ENCODE peak calls at places on chromosomes 4 and X, in five cellular contexts. One of them, this sample, is unnamed.

GRCh38 chrX:85024044-85024443 is 20.4 kb downstream of the APOOL start:
- DNase-seq in BE2C: no peak
- DNase-seq in heart right ventricle: no peak
- DNase-seq in uterus: no peak
- DNase-seq in H9: no peak
- DNase-seq in this sample: no peak

GRCh38 chrX:87518504-87518903 is 902 bp downstream of the KLHL4 start:
- DNase-seq in heart right ventricle: no peak
- DNase-seq in BE2C: no peak
- DNase-seq in H9: no peak
- DNase-seq in uterus: no peak
- DNase-seq in this sample: no peak

GRCh38 chr4:70709551-70710080 is 12.1 kb upstream of the RUFY3 start:
- DNase-seq in BE2C: no peak
- DNase-seq in H9: no peak
- DNase-seq in uterus: no peak
- DNase-seq in heart right ventricle: no peak
- DNase-seq in this sample: no peak

GRCh38 chrX:7164174-7164573 is 16.2 kb upstream of the PUDP start:
- DNase-seq in BE2C: no peak
- DNase-seq in uterus: no peak
- DNase-seq in heart right ventricle: no peak
- DNase-seq in H9: no peak
- DNase-seq in this sample: no peak

GRCh38 chrX:153582896-153583295 is 16.0 kb downstream of the CCNQ start:
- DNase-seq in BE2C: peak
- DNase-seq in uterus: no peak
- DNase-seq in heart right ventricle: no peak
- DNase-seq in H9: no peak
- DNase-seq in this sample: no peak

GRCh38 chrX:154411322-154411980 is at the start of gene TAFAZZIN:
- DNase-seq in heart right ventricle: peak
- DNase-seq in uterus: peak
- DNase-seq in H9: peak
- DNase-seq in BE2C: peak
- DNase-seq in this sample: peak

GRCh38 chr4:179112441-179113170 is 1670.4 kb upstream of the AGA start:
- DNase-seq in H9: no peak
- DNase-seq in uterus: no peak
- DNase-seq in BE2C: no peak
- DNase-seq in heart right ventricle: no peak
- DNase-seq in this sample: no peak

GRCh38 chr4:32631824-32632223 is 1911.7 kb downstream of the PCDH7 start:
- DNase-seq in uterus: no peak
- DNase-seq in heart right ventricle: no peak
- DNase-seq in H9: no peak
- DNase-seq in BE2C: no peak
- DNase-seq in this sample: no peak

GRCh38 chr4:176404591-176404990 is 84.8 kb downstream of the SPCS3 start:
- DNase-seq in H9: no peak
- DNase-seq in heart right ventricle: no peak
- DNase-seq in BE2C: no peak
- DNase-seq in uterus: no peak
- DNase-seq in this sample: no peak

GRCh38 chr4:38663021-38663800 is 788 bp upstream of the KLF3 start:
- DNase-seq in H9: peak
- DNase-seq in BE2C: no peak
- DNase-seq in heart right ventricle: peak
- DNase-seq in uterus: no peak
- DNase-seq in this sample: no peak

GRCh38 chr4:31917334-31917733 is 1197.2 kb downstream of the PCDH7 start:
- DNase-seq in heart right ventricle: no peak
- DNase-seq in H9: no peak
- DNase-seq in uterus: no peak
- DNase-seq in BE2C: no peak
- DNase-seq in this sample: no peak

GRCh38 chrX:119459181-119459580 is 9.1 kb upstream of the SLC25A5 start:
- DNase-seq in BE2C: no peak
- DNase-seq in uterus: no peak
- DNase-seq in heart right ventricle: no peak
- DNase-seq in H9: no peak
- DNase-seq in this sample: no peak

GRCh38 chrX:47563801-47564315 is 2.9 kb downstream of the ARAF start:
- DNase-seq in heart right ventricle: no peak
- DNase-seq in H9: no peak
- DNase-seq in uterus: no peak
- DNase-seq in BE2C: no peak
- DNase-seq in this sample: no peak

GRCh38 chrX:110394653-110395052 is 36.0 kb downstream of the RTL9 start:
- DNase-seq in H9: no peak
- DNase-seq in uterus: no peak
- DNase-seq in heart right ventricle: no peak
- DNase-seq in BE2C: peak
- DNase-seq in this sample: no peak

GRCh38 chr4:145719752-145720624 is 40.0 kb downstream of the C4orf51 start:
- DNase-seq in heart right ventricle: no peak
- DNase-seq in H9: no peak
- DNase-seq in BE2C: no peak
- DNase-seq in uterus: no peak
- DNase-seq in this sample: no peak

GRCh38 chrX:153873282-153874090 is 12.5 kb downstream of the L1CAM start:
- DNase-seq in H9: no peak
- DNase-seq in BE2C: peak
- DNase-seq in heart right ventricle: no peak
- DNase-seq in uterus: no peak
- DNase-seq in this sample: peak

GRCh38 chrX:41589634-41590270 is 99.0 kb upstream of the GPR34 start:
- DNase-seq in H9: no peak
- DNase-seq in BE2C: no peak
- DNase-seq in uterus: no peak
- DNase-seq in heart right ventricle: no peak
- DNase-seq in this sample: no peak

GRCh38 chr4:94621491-94622080 is 136.2 kb upstream of the BMPR1B start:
- DNase-seq in H9: no peak
- DNase-seq in uterus: no peak
- DNase-seq in BE2C: peak
- DNase-seq in heart right ventricle: no peak
- DNase-seq in this sample: peak

GRCh38 chr4:121370729-121371325 is 10.0 kb downstream of the QRFPR start:
- DNase-seq in BE2C: peak
- DNase-seq in uterus: no peak
- DNase-seq in heart right ventricle: peak
- DNase-seq in H9: no peak
- DNase-seq in this sample: no peak

GRCh38 chr4:20248155-20248558 is 3.5 kb upstream of the SLIT2 start:
- DNase-seq in H9: no peak
- DNase-seq in uterus: no peak
- DNase-seq in heart right ventricle: no peak
- DNase-seq in BE2C: no peak
- DNase-seq in this sample: no peak

GRCh38 chrX:9948406-9948805 is 18.8 kb upstream of the CLDN34 start:
- DNase-seq in BE2C: no peak
- DNase-seq in uterus: no peak
- DNase-seq in heart right ventricle: no peak
- DNase-seq in H9: no peak
- DNase-seq in this sample: no peak

GRCh38 chr4:148442830-148443549 is 776 bp upstream of the NR3C2 start:
- DNase-seq in uterus: no peak
- DNase-seq in BE2C: peak
- DNase-seq in heart right ventricle: peak
- DNase-seq in H9: no peak
- DNase-seq in this sample: no peak

GRCh38 chr4:139668036-139668435 is 2.4 kb downstream of the MGST2 start:
- DNase-seq in heart right ventricle: no peak
- DNase-seq in uterus: no peak
- DNase-seq in BE2C: no peak
- DNase-seq in H9: no peak
- DNase-seq in this sample: no peak

GRCh38 chr4:40196724-40197281 is at the start of gene RHOH:
- DNase-seq in H9: no peak
- DNase-seq in uterus: no peak
- DNase-seq in BE2C: no peak
- DNase-seq in heart right ventricle: no peak
- DNase-seq in this sample: no peak

GRCh38 chr4:6467600-6467999 is 4.8 kb downstream of the PPP2R2C start:
- DNase-seq in heart right ventricle: no peak
- DNase-seq in uterus: no peak
- DNase-seq in BE2C: no peak
- DNase-seq in H9: peak
- DNase-seq in this sample: no peak

GRCh38 chrX:110156167-110156754 is 153.3 kb downstream of the TMEM164 start:
- DNase-seq in BE2C: no peak
- DNase-seq in H9: no peak
- DNase-seq in uterus: no peak
- DNase-seq in heart right ventricle: no peak
- DNase-seq in this sample: no peak

GRCh38 chr4:41692717-41693345 is 55.7 kb downstream of the PHOX2B start:
- DNase-seq in BE2C: peak
- DNase-seq in uterus: peak
- DNase-seq in heart right ventricle: peak
- DNase-seq in H9: peak
- DNase-seq in this sample: peak

GRCh38 chr4:55906323-55906722 is 42.4 kb upstream of the CEP135 start:
- DNase-seq in H9: no peak
- DNase-seq in uterus: no peak
- DNase-seq in BE2C: no peak
- DNase-seq in heart right ventricle: no peak
- DNase-seq in this sample: no peak

DNA sequence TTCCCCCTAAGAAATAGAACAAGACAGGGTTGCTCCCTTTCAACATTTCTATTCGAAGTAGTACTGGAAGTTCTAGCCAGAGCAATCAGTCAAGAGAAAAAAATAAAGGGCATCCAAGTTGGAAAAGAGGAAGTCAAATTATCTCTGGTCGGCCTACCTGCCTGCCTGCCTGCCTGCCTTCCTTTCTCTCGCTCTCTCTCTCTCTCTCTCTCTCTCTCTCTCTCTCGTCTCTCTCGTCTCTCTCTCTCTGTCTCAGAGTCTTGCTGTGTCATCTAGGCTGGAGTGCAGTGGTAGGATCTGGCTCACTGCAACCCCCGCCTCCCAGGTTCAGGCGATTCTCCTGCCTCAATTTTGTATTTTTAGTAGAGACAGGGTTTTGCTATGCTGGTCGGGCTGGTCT is 42.9 kb downstream of the CCKAR start:
- DNase-seq in heart right ventricle: no peak
- DNase-seq in uterus: no peak
- DNase-seq in BE2C: no peak
- DNase-seq in H9: no peak
- DNase-seq in this sample: no peak
- TF ChIP-seq CTCF in heart right ventricle: no peak
- TF ChIP-seq CTCF in uterus: no peak
- TF ChIP-seq CTCF in BE2C: no peak
- TF ChIP-seq CTCF in H9: no peak
- TF ChIP-seq CTCF in this sample: no peak

DNA sequence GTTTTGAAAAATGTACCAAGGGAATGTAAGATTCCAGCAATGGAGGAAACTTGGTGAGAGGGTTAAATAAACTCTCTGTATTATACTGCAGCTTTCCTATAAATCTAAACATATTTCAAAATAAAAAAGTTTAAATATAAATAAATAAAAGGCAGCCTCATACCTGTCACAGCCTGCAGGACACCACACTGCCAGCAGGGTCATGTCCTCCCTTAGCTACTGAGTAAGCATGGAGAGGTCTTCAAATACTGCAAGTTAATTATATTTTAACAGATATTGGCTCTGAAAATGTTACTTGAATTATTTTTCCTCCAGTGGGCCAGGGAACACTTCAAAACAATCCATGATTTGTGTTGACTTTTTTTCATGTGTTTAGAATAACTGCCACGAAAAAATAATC is 852.8 kb upstream of the PCDH7 start:
- DNase-seq in H9: no peak
- DNase-seq in heart right ventricle: no peak
- DNase-seq in BE2C: no peak
- DNase-seq in uterus: no peak
- DNase-seq in this sample: no peak
- TF ChIP-seq CTCF in H9: peak
- TF ChIP-seq CTCF in heart right ventricle: no peak
- TF ChIP-seq CTCF in BE2C: no peak
- TF ChIP-seq CTCF in uterus: no peak
- TF ChIP-seq CTCF in this sample: no peak

DNA sequence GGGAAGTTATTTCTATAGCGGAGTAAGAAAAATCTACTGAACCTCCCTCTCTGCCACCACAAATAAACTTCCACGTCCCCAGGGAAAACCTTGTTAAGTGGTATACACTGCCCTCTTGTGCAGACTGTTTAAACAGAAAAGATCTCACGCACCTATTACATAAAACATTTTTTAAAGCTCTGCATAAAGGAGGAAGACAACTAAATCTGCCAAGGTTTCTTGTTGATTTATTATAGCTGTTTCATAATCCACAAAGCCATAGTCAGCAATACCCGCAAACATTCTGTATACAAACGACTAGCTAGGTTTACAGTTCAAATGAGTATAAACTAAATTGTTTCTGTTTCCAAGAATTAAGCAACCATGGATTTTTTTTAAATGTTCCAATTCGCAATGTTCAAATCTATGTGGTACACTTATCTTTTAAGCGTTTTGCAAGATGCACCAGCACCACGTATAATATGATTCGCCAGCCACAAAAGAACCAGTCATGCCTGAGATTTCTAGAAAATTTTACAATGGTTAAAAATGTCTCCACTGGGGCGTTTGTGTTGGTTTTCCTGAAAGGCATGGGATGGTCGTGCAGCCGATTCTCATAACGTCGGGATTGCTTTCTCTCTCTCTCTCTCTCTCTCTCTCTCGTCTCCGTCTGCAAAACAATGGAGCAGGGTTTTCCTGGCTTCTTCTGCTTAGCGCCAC is 164.6 kb downstream of the PRKX start:
- DNase-seq in heart right ventricle: peak
- DNase-seq in H9: no peak
- DNase-seq in uterus: no peak
- DNase-seq in BE2C: no peak
- DNase-seq in this sample: no peak
- TF ChIP-seq CTCF in heart right ventricle: peak
- TF ChIP-seq CTCF in H9: peak
- TF ChIP-seq CTCF in uterus: peak
- TF ChIP-seq CTCF in BE2C: no peak
- TF ChIP-seq CTCF in this sample: no peak

GRCh38 chr4:14592950-14593349 is 409.3 kb upstream of the CPEB2 start:
- DNase-seq in heart right ventricle: no peak
- DNase-seq in uterus: no peak
- DNase-seq in BE2C: no peak
- DNase-seq in H9: no peak
- DNase-seq in this sample: no peak

GRCh38 chr4:14596437-14596836 is 405.8 kb upstream of the CPEB2 start:
- DNase-seq in heart right ventricle: no peak
- DNase-seq in uterus: no peak
- DNase-seq in H9: no peak
- DNase-seq in BE2C: no peak
- DNase-seq in this sample: no peak

DNA sequence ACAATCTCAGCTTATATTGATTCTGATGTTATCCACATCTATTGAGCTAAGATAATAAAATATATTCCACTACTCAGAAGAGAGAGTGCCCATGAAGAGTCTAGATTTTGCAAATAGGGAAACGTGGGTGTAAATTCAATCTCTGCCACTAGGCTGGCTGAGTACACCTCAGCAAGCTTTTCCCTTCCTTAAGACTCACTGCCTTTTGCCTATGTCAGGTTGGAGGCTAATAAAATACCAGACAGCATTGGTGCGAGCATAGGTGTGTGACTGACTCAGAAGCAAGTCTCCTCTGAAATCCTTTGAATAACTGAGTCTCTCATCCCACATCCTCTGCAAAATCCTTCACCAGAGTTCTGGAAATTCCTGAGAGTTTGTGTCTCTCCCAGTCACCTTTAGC is 405.4 kb upstream of the CPEB2 start:
- DNase-seq in uterus: no peak
- DNase-seq in H9: peak
- DNase-seq in heart right ventricle: no peak
- DNase-seq in BE2C: no peak
- DNase-seq in this sample: no peak
- TF ChIP-seq CTCF in uterus: no peak
- TF ChIP-seq CTCF in H9: peak
- TF ChIP-seq CTCF in heart right ventricle: no peak
- TF ChIP-seq CTCF in BE2C: no peak
- TF ChIP-seq CTCF in this sample: no peak

This sample was measured in pancreas.